ENCODE peak calls at places on chromosomes 4 and X, in ten cellular contexts. One of them, this sample, is unnamed.

GRCh38 chr4:41319553-41319952 is 62.8 kb downstream of the UCHL1 start:
- DNase-seq in GM23248: no peak
- DNase-seq in sigmoid colon: no peak
- DNase-seq in cardiac muscle cell: no peak
- DNase-seq in right atrium auricular region: no peak
- DNase-seq in CD4-positive, alpha-beta memory T cell: no peak
- DNase-seq in small intestine: peak; percentile 3
- DNase-seq in Caco-2: no peak
- DNase-seq in H9: no peak
- DNase-seq in upper lobe of left lung: no peak
- DNase-seq in this sample: no peak

GRCh38 chr4:178137732-178138471 is 695.7 kb upstream of the AGA start:
- DNase-seq in right atrium auricular region: no peak
- DNase-seq in small intestine: no peak
- DNase-seq in Caco-2: no peak
- DNase-seq in CD4-positive, alpha-beta memory T cell: no peak
- DNase-seq in GM23248: no peak
- DNase-seq in sigmoid colon: peak; percentile 59
- DNase-seq in H9: no peak
- DNase-seq in cardiac muscle cell: no peak
- DNase-seq in upper lobe of left lung: no peak
- DNase-seq in this sample: no peak

GRCh38 chr4:150236626-150237025 is 158.4 kb downstream of the DCLK2 start:
- DNase-seq in cardiac muscle cell: no peak
- DNase-seq in H9: no peak
- DNase-seq in sigmoid colon: no peak
- DNase-seq in small intestine: no peak
- DNase-seq in CD4-positive, alpha-beta memory T cell: no peak
- DNase-seq in right atrium auricular region: no peak
- DNase-seq in upper lobe of left lung: no peak
- DNase-seq in Caco-2: no peak
- DNase-seq in GM23248: peak; percentile 55
- DNase-seq in this sample: no peak

GRCh38 chr4:182231503-182231902 is 11.7 kb upstream of the TENM3 start:
- DNase-seq in GM23248: no peak
- DNase-seq in cardiac muscle cell: no peak
- DNase-seq in sigmoid colon: no peak
- DNase-seq in upper lobe of left lung: no peak
- DNase-seq in small intestine: no peak
- DNase-seq in CD4-positive, alpha-beta memory T cell: no peak
- DNase-seq in right atrium auricular region: no peak
- DNase-seq in Caco-2: no peak
- DNase-seq in H9: no peak
- DNase-seq in this sample: no peak

GRCh38 chrX:14936561-14936960 is 63.3 kb downstream of the MOSPD2 start:
- DNase-seq in H9: no peak
- DNase-seq in upper lobe of left lung: no peak
- DNase-seq in CD4-positive, alpha-beta memory T cell: no peak
- DNase-seq in right atrium auricular region: no peak
- DNase-seq in small intestine: no peak
- DNase-seq in cardiac muscle cell: peak; percentile 68
- DNase-seq in GM23248: peak; percentile 84
- DNase-seq in sigmoid colon: no peak
- DNase-seq in Caco-2: no peak
- DNase-seq in this sample: no peak

GRCh38 chrX:123088331-123088730 is 95.7 kb upstream of the GRIA3 start:
- DNase-seq in right atrium auricular region: no peak
- DNase-seq in upper lobe of left lung: no peak
- DNase-seq in H9: no peak
- DNase-seq in Caco-2: no peak
- DNase-seq in CD4-positive, alpha-beta memory T cell: no peak
- DNase-seq in GM23248: peak; percentile 60
- DNase-seq in cardiac muscle cell: no peak
- DNase-seq in small intestine: no peak
- DNase-seq in sigmoid colon: no peak
- DNase-seq in this sample: no peak

GRCh38 chrX:50157545-50158125 is 43.2 kb downstream of the AKAP4 start:
- DNase-seq in right atrium auricular region: no peak
- DNase-seq in CD4-positive, alpha-beta memory T cell: no peak
- DNase-seq in upper lobe of left lung: no peak
- DNase-seq in GM23248: peak; percentile 25
- DNase-seq in sigmoid colon: no peak
- DNase-seq in cardiac muscle cell: peak; percentile 26
- DNase-seq in H9: no peak
- DNase-seq in Caco-2: no peak
- DNase-seq in small intestine: peak; percentile 36
- DNase-seq in this sample: no peak

GRCh38 chr4:73883306-73883705 is 14.1 kb downstream of the CXCL1 start:
- DNase-seq in small intestine: no peak
- DNase-seq in right atrium auricular region: no peak
- DNase-seq in H9: no peak
- DNase-seq in Caco-2: no peak
- DNase-seq in CD4-positive, alpha-beta memory T cell: no peak
- DNase-seq in cardiac muscle cell: peak; percentile 62
- DNase-seq in GM23248: peak; percentile 77
- DNase-seq in upper lobe of left lung: no peak
- DNase-seq in sigmoid colon: no peak
- DNase-seq in this sample: no peak

DNA sequence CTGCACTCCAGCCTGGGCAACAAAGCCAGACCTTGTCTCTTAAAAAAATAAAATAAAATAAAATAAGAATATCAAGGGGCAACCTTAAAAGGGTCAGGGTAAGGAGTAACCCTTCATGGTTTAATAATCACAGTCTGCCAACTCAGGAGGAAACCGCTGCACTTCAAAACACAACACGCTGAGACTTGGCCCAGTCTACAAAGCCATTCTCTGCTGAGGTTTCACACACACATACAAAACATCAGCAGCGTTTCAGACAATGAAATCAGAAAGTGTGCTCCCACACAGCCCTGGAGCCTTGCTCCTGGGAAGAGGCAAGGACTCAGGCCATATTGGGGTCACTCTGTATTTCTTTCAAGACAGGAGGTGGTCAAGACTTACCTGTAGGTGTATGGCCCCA is 18.3 kb downstream of the SCARB2 start:
- DNase-seq in right atrium auricular region: no peak
- DNase-seq in sigmoid colon: no peak
- DNase-seq in Caco-2: no peak
- DNase-seq in small intestine: no peak
- DNase-seq in CD4-positive, alpha-beta memory T cell: no peak
- DNase-seq in upper lobe of left lung: no peak
- DNase-seq in cardiac muscle cell: peak; percentile 73
- DNase-seq in GM23248: no peak
- DNase-seq in H9: no peak
- DNase-seq in this sample: no peak
- H3K4me1 ChIP-seq in right atrium auricular region: no peaks in the 10 kb centered on the region
- H3K4me1 ChIP-seq in sigmoid colon: peaks cover 78% of the 10 kb centered on the region
- H3K4me1 ChIP-seq in Caco-2: peaks cover 15% of the 10 kb centered on the region
- H3K4me1 ChIP-seq in small intestine: peaks cover 41% of the 10 kb centered on the region
- H3K4me1 ChIP-seq in CD4-positive, alpha-beta memory T cell: peaks cover 21% of the 10 kb centered on the region
- H3K4me1 ChIP-seq in upper lobe of left lung: peaks cover 73% of the 10 kb centered on the region
- H3K4me1 ChIP-seq in cardiac muscle cell: peaks cover 24% of the 10 kb centered on the region
- H3K4me1 ChIP-seq in GM23248: peaks cover 57% of the 10 kb centered on the region
- H3K4me1 ChIP-seq in H9: peaks cover 2% of the 10 kb centered on the region
- H3K4me1 ChIP-seq in this sample: peaks cover 10% of the 10 kb centered on the region

GRCh38 chr4:152103181-152103901 is 342.5 kb upstream of the GATB start:
- DNase-seq in upper lobe of left lung: no peak
- DNase-seq in H9: no peak
- DNase-seq in GM23248: no peak
- DNase-seq in CD4-positive, alpha-beta memory T cell: no peak
- DNase-seq in small intestine: peak; percentile 34
- DNase-seq in right atrium auricular region: no peak
- DNase-seq in cardiac muscle cell: no peak
- DNase-seq in Caco-2: no peak
- DNase-seq in sigmoid colon: no peak
- DNase-seq in this sample: no peak

GRCh38 chr4:152106113-152106763 is 345.4 kb upstream of the GATB start:
- DNase-seq in small intestine: peak; percentile 26
- DNase-seq in upper lobe of left lung: peak; percentile 65
- DNase-seq in cardiac muscle cell: peak; percentile 95
- DNase-seq in sigmoid colon: peak; percentile 81
- DNase-seq in H9: no peak
- DNase-seq in Caco-2: peak; percentile 13
- DNase-seq in right atrium auricular region: peak; percentile 87
- DNase-seq in GM23248: peak; percentile 97
- DNase-seq in CD4-positive, alpha-beta memory T cell: no peak
- DNase-seq in this sample: no peak

GRCh38 chr4:152104286-152104685 is 343.5 kb upstream of the GATB start:
- DNase-seq in CD4-positive, alpha-beta memory T cell: no peak
- DNase-seq in cardiac muscle cell: no peak
- DNase-seq in upper lobe of left lung: no peak
- DNase-seq in sigmoid colon: no peak
- DNase-seq in right atrium auricular region: no peak
- DNase-seq in H9: no peak
- DNase-seq in GM23248: no peak
- DNase-seq in small intestine: no peak
- DNase-seq in Caco-2: no peak
- DNase-seq in this sample: no peak

GRCh38 chr4:152106781-152107321 is 346.0 kb upstream of the GATB start:
- DNase-seq in sigmoid colon: no peak
- DNase-seq in H9: no peak
- DNase-seq in right atrium auricular region: no peak
- DNase-seq in small intestine: no peak
- DNase-seq in GM23248: peak; percentile 33
- DNase-seq in cardiac muscle cell: peak; percentile 19
- DNase-seq in Caco-2: no peak
- DNase-seq in upper lobe of left lung: no peak
- DNase-seq in CD4-positive, alpha-beta memory T cell: no peak
- DNase-seq in this sample: no peak

DNA sequence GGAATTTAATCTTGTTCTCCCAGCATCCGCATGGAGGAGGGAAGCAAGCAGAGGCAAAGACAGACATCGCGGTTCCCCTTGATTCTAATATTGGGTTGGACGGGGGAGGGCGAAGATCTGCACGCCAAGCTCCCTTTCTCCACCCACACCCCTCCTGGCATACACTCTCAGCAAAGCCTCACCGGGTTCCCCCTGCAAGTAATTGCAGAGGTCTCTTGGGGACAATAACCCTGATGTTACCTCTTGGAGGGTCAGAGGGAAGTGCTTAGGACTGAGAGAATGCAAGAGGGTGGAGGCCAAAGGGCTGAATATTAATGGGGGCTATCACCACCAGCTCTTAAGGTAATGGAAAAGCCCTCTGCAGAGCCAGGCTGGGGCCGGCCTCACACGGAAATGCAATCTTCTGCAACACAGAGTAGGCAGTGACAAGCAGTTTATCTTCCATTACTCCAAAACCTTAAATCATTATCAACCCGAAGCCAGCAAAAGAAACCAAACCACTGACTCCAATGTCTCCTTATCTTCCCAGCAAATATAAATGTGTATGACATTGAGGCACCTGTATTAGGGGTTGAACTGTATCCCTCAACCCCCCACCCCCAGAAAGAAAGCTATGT is 344.1 kb upstream of the GATB start:
- DNase-seq in H9: no peak
- DNase-seq in Caco-2: no peak
- DNase-seq in sigmoid colon: no peak
- DNase-seq in GM23248: no peak
- DNase-seq in right atrium auricular region: no peak
- DNase-seq in CD4-positive, alpha-beta memory T cell: no peak
- DNase-seq in small intestine: no peak
- DNase-seq in upper lobe of left lung: no peak
- DNase-seq in cardiac muscle cell: no peak
- DNase-seq in this sample: no peak
- H3K27me3 ChIP-seq in H9: no peaks in the 10 kb centered on the region
- H3K27me3 ChIP-seq in Caco-2: no peaks in the 10 kb centered on the region
- H3K27me3 ChIP-seq in sigmoid colon: no peaks in the 10 kb centered on the region
- H3K27me3 ChIP-seq in GM23248: no peaks in the 10 kb centered on the region
- H3K27me3 ChIP-seq in right atrium auricular region: no peaks in the 10 kb centered on the region
- H3K27me3 ChIP-seq in CD4-positive, alpha-beta memory T cell: no peaks in the 10 kb centered on the region
- H3K27me3 ChIP-seq in small intestine: no peaks in the 10 kb centered on the region
- H3K27me3 ChIP-seq in upper lobe of left lung: no peaks in the 10 kb centered on the region
- H3K27me3 ChIP-seq in cardiac muscle cell: no peaks in the 10 kb centered on the region
- H3K27me3 ChIP-seq in this sample: no peaks in the 10 kb centered on the region

GRCh38 chr4:134958862-134959261 is 757.3 kb upstream of the PABPC4L start:
- DNase-seq in cardiac muscle cell: no peak
- DNase-seq in H9: no peak
- DNase-seq in Caco-2: no peak
- DNase-seq in sigmoid colon: no peak
- DNase-seq in CD4-positive, alpha-beta memory T cell: no peak
- DNase-seq in GM23248: no peak
- DNase-seq in upper lobe of left lung: no peak
- DNase-seq in small intestine: no peak
- DNase-seq in right atrium auricular region: no peak
- DNase-seq in this sample: no peak
- H3K4me1 ChIP-seq in cardiac muscle cell: no peaks in the 10 kb centered on the region
- H3K4me1 ChIP-seq in H9: no peaks in the 10 kb centered on the region
- H3K4me1 ChIP-seq in Caco-2: no peaks in the 10 kb centered on the region
- H3K4me1 ChIP-seq in sigmoid colon: no peaks in the 10 kb centered on the region
- H3K4me1 ChIP-seq in CD4-positive, alpha-beta memory T cell: no peaks in the 10 kb centered on the region
- H3K4me1 ChIP-seq in GM23248: no peaks in the 10 kb centered on the region
- H3K4me1 ChIP-seq in upper lobe of left lung: no peaks in the 10 kb centered on the region
- H3K4me1 ChIP-seq in small intestine: no peaks in the 10 kb centered on the region
- H3K4me1 ChIP-seq in right atrium auricular region: no peaks in the 10 kb centered on the region
- H3K4me1 ChIP-seq in this sample: no peaks in the 10 kb centered on the region

GRCh38 chr4:1514612-1515011 is 108.4 kb upstream of the NKX1-1 start:
- DNase-seq in sigmoid colon: no peak
- DNase-seq in upper lobe of left lung: no peak
- DNase-seq in Caco-2: no peak
- DNase-seq in GM23248: no peak
- DNase-seq in cardiac muscle cell: no peak
- DNase-seq in H9: no peak
- DNase-seq in right atrium auricular region: no peak
- DNase-seq in CD4-positive, alpha-beta memory T cell: no peak
- DNase-seq in small intestine: no peak
- DNase-seq in this sample: no peak

GRCh38 chr4:1512738-1513660 is 106.8 kb upstream of the NKX1-1 start:
- DNase-seq in GM23248: peak; percentile 52
- DNase-seq in upper lobe of left lung: peak; percentile 51
- DNase-seq in Caco-2: peak; percentile 55
- DNase-seq in right atrium auricular region: no peak
- DNase-seq in cardiac muscle cell: peak; percentile 40
- DNase-seq in CD4-positive, alpha-beta memory T cell: no peak
- DNase-seq in H9: peak; percentile 82
- DNase-seq in sigmoid colon: no peak
- DNase-seq in small intestine: peak; percentile 32
- DNase-seq in this sample: peak; percentile 16

GRCh38 chr4:1515156-1515555 is 108.9 kb upstream of the NKX1-1 start:
- DNase-seq in Caco-2: no peak
- DNase-seq in H9: no peak
- DNase-seq in small intestine: no peak
- DNase-seq in CD4-positive, alpha-beta memory T cell: no peak
- DNase-seq in upper lobe of left lung: no peak
- DNase-seq in GM23248: no peak
- DNase-seq in cardiac muscle cell: no peak
- DNase-seq in sigmoid colon: no peak
- DNase-seq in right atrium auricular region: no peak
- DNase-seq in this sample: no peak

GRCh38 chr4:1515763-1516162 is 109.5 kb upstream of the NKX1-1 start:
- DNase-seq in GM23248: no peak
- DNase-seq in Caco-2: no peak
- DNase-seq in right atrium auricular region: no peak
- DNase-seq in CD4-positive, alpha-beta memory T cell: no peak
- DNase-seq in H9: no peak
- DNase-seq in upper lobe of left lung: no peak
- DNase-seq in cardiac muscle cell: no peak
- DNase-seq in sigmoid colon: no peak
- DNase-seq in small intestine: no peak
- DNase-seq in this sample: no peak

DNA sequence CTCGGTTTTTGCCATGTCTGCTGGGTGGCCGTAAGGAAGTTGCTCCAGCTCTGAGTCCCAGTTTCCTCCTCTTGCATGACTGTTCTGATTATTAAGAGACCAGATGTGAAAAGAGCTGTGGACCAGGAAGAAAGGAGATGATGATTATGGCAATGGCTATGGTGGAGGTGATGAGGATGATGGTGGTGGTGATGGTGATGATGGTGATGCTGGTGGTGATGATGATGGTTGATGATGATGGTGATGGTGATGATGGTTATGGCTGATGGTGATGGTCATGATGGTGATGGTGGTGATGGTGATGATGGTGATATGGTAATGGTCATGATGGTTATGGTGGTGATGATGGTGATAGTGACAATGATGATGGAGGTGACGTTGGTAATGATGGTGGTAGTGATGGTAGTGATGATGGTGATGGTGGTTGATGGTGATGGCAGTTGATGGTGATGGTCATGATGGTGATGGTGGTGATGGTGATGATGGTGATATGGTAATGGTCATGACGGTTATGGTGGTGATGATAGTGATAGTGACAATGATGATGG is 107.8 kb upstream of the NKX1-1 start:
- DNase-seq in right atrium auricular region: no peak
- DNase-seq in CD4-positive, alpha-beta memory T cell: no peak
- DNase-seq in Caco-2: no peak
- DNase-seq in sigmoid colon: no peak
- DNase-seq in GM23248: no peak
- DNase-seq in small intestine: no peak
- DNase-seq in upper lobe of left lung: no peak
- DNase-seq in H9: no peak
- DNase-seq in cardiac muscle cell: no peak
- DNase-seq in this sample: no peak
- H3K27me3 ChIP-seq in right atrium auricular region: no peaks in the 10 kb centered on the region
- H3K27me3 ChIP-seq in CD4-positive, alpha-beta memory T cell: peaks cover 5% of the 10 kb centered on the region
- H3K27me3 ChIP-seq in Caco-2: no peaks in the 10 kb centered on the region
- H3K27me3 ChIP-seq in sigmoid colon: peaks cover 80% of the 10 kb centered on the region
- H3K27me3 ChIP-seq in GM23248: peaks cover 22% of the 10 kb centered on the region
- H3K27me3 ChIP-seq in small intestine: no peaks in the 10 kb centered on the region
- H3K27me3 ChIP-seq in upper lobe of left lung: no peaks in the 10 kb centered on the region
- H3K27me3 ChIP-seq in H9: no peaks in the 10 kb centered on the region
- H3K27me3 ChIP-seq in cardiac muscle cell: peaks cover 8% of the 10 kb centered on the region
- H3K27me3 ChIP-seq in this sample: peaks cover 3% of the 10 kb centered on the region